ENCODE peak calls at places on chromosomes 13 and 19, in seven cellular contexts. G is breast epithelium, J is adrenal gland, O is right lobe of liver, N is IMR-90, A is gastrocnemius medialis, L is esophagus squamous epithelium. K is an unnamed sample.

GRCh38 chr19:4737955-4738580 is 14.4 kb upstream of the DPP9 start:
- DNase-seq in G (no peak), J (no peak), O (no peak), N (no peak), A (no peak), L (no peak), K (no peak)

GRCh38 chr13:27783111-27783510 is 9.2 kb upstream of the GSX1 start:
- DNase-seq in G (no peak), J (no peak), O (no peak), N (peak), A (no peak), L (no peak), K (no peak)

GRCh38 chr19:48962029-48962848 is 2.9 kb upstream of the FTL start:
- DNase-seq in G (no peak), J (peak), O (peak), N (no peak), A (no peak), L (no peak), K (peak)

GRCh38 chr19:47227347-47228167 is 3.4 kb downstream of the BBC3 start:
- DNase-seq in G (peak), J (peak), O (peak), N (peak), A (peak), L (peak), K (peak)

GRCh38 chr13:110819203-110820014 is 95.5 kb downstream of the ANKRD10 start:
- DNase-seq in G (peak), J (peak), O (peak), N (peak), A (peak), L (no peak), K (peak)

GRCh38 chr19:4523306-4524110 is 5.2 kb upstream of the PLIN4 start:
- DNase-seq in G (no peak), J (no peak), O (peak), N (peak), A (peak), L (no peak), K (peak)

GRCh38 chr13:58018020-58018419 is 386.5 kb downstream of the PCDH17 start:
- DNase-seq in G (no peak), J (no peak), O (no peak), N (no peak), A (no peak), L (no peak), K (no peak)

GRCh38 chr19:57888107-57888493 is 737 bp downstream of the ZNF814 start:
- DNase-seq in G (no peak), J (no peak), O (no peak), N (no peak), A (no peak), L (no peak), K (no peak)

GRCh38 chr13:25046274-25046984 is 49.5 kb upstream of the PABPC3 start:
- DNase-seq in G (no peak), J (no peak), O (no peak), N (no peak), A (no peak), L (no peak), K (no peak)

GRCh38 chr19:34261335-34262109 is 7.2 kb downstream of the GARRE1 start:
- DNase-seq in G (no peak), J (no peak), O (no peak), N (no peak), A (no peak), L (no peak), K (no peak)

GRCh38 chr13:98909016-98909415 is 68.8 kb downstream of the DOCK9 start:
- DNase-seq in G (no peak), J (no peak), O (no peak), N (peak), A (no peak), L (no peak), K (no peak)

GRCh38 chr13:102825921-102826706 is 19.7 kb upstream of the ERCC5 start:
- DNase-seq in G (no peak), J (no peak), O (no peak), N (peak), A (no peak), L (no peak), K (no peak)

GRCh38 chr19:45205810-45206209 is 27.2 kb downstream of the BLOC1S3 start:
- DNase-seq in G (no peak), J (no peak), O (no peak), N (no peak), A (no peak), L (no peak), K (no peak)

GRCh38 chr13:76889254-76889653 is 3.0 kb upstream of the KCTD12 start:
- DNase-seq in G (no peak), J (no peak), O (no peak), N (no peak), A (no peak), L (no peak), K (no peak)

GRCh38 chr19:46976845-46977320 is 42.8 kb upstream of the NPAS1 start:
- DNase-seq in G (no peak), J (peak), O (no peak), N (peak), A (peak), L (no peak), K (no peak)

GRCh38 chr19:7869453-7869909 is 4.7 kb downstream of the PRR36 start:
- DNase-seq in G (peak), J (peak), O (peak), N (peak), A (peak), L (no peak), K (peak)

GRCh38 chr19:39126593-39127187 is 1.1 kb downstream of the PAK4 start:
- DNase-seq in G (no peak), J (no peak), O (peak), N (no peak), A (no peak), L (no peak), K (no peak)

GRCh38 chr13:97072297-97072696 is 78.0 kb upstream of the OXGR1 start:
- DNase-seq in G (no peak), J (no peak), O (no peak), N (no peak), A (no peak), L (no peak), K (no peak)

DNA sequence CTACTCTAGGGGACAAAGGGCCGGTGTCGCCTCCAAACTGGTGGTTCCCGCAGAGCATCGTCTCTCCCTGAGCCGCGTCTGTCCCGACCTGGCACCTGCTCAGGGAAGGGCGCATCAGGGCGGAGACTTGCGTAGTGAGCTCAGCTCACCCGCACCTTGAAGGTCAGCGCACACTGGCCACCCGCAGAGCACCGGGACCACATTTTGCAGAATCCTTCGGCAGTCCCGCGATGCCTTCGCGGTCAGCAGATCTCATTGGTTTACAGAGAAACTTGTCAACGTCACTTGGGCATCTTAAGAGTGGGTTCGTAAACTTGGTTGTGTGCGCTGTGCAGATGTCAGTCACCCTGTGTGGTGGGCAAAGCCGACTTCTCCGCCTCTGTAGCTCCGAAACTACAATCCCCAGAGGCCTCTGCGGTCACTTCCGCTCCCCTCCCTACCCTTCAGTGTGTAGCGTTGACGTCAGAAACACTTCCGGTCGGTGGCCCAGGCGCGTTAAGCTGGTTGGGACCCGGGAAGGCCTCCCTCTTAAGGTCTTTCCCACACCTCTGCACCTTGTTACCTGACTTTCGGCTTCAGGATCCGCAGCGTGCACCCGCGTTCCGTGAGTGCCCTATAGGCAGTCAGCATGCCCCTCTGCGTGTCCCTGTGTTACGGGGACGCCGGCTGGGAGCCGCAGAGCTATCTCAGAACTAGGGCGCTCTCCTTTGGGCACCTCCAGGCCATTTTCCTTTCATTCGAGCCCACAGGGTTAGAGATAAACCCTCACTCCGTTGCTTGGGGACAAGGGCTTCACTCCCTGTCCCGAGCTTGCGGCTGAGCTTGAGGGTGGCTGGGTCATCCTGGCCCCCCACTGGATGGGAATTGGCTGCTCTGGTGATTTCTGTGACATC is 36.5 kb upstream of the ZNF527 start:
- DNase-seq in G (peak), J (peak), O (peak), N (peak), A (peak), L (peak), K (peak)
- TF ChIP-seq POLR2A in G (peak), J (peak), O (peak), N (peak), A (peak), L (no peak), K (peak)

DNA sequence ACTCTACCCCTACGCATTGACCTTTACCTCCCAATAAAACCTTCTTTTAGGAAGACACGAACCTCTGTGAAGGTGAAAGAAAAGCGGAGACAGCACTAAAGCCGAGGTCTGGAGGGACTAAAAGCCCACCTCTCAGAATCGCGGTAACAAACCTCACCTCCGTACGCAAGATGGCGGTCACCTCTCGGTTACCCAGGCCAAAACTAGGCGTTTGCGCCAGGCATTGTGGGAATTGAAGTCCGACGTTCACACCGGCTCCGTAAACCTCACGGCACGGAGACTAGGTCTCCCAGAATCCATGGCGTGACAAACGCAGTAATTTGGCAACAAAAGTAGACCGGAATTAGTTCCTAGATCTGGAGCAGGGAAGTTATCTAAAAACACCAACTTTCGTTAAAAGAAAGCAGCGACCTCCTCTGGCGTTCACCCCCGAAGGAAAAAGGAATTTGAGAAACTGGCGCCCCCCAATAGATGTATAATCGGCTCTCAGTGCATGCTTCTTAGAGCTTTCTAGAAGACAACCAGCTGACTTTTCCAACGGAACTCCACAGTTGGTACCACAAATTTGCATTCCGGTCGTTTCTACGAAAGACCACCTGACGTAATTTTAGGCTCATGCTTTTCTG is at the start of gene N4BP2L2:
- DNase-seq in G (peak), J (peak), O (peak), N (peak), A (peak), L (peak), K (peak)
- TF ChIP-seq POLR2A in G (peak), J (peak), O (peak), N (peak), A (peak), L (no peak), K (no peak)

GRCh38 chr19:633068-633785 is at the start of gene POLRMT:
- DNase-seq in G (peak), J (peak), O (peak), N (peak), A (peak), L (peak), K (peak)
- TF ChIP-seq POLR2A in G (no peak), J (peak), O (peak), N (peak), A (peak), L (peak), K (peak)

GRCh38 chr13:30114586-30115256 is 192.6 kb downstream of the KATNAL1 start:
- DNase-seq in G (peak), J (peak), O (peak), N (peak), A (peak), L (peak), K (peak)
- TF ChIP-seq POLR2A in G (no peak), J (peak), O (peak), N (no peak), A (no peak), L (peak), K (no peak)

GRCh38 chr19:18537431-18537830 is 5.9 kb downstream of the FKBP8 start:
- DNase-seq in G (no peak), J (no peak), O (no peak), N (no peak), A (no peak), L (no peak), K (no peak)
- TF ChIP-seq POLR2A in G (no peak), J (no peak), O (no peak), N (no peak), A (no peak), L (no peak), K (no peak)

DNA sequence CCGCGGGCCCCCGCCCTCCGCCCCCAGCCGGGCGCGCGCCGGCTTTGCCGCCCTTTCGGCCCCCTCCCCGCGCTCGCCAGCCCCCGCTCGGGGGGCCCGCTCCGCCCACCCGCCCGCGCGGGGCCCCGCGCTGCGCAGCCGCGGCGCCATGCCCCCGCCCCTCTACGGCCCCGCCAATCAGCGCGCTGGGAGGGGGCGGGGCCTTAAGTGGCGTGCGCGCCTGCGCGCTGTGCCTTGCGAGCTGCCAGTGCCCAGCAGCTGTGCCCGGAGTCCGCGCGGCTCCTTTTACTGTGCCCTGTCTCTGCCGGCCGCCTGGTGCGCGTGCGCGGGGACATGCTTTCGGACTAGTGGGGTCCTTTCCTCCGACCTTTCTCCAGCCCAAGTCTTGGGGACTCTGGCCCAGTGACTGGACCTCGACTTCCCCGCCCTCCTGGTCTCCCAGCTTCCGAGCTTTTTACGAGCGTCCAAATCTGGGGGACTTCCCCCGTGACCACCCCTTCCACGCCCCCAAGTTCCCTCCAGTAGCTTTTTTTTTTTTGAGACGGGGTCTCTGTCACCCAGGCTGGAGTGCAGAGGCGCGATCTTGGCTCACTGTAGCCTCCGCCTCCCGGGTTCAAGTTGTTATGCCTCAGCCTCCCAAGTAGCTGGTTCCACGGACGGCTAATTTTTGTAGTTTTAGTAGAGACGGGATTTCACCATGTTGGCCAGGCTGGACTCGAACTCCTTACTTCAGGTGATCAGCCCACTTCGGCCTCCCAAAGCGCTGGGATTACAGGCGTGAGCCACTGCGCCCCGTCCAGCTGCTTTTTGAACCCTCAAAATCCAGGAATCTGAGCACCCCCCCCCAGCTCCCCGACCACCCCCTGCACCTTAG is at the start of gene MBD3:
- DNase-seq in G (peak), J (peak), O (peak), N (peak), A (peak), L (peak), K (peak)
- TF ChIP-seq POLR2A in G (peak), J (peak), O (peak), N (no peak), A (no peak), L (no peak), K (no peak)

DNA sequence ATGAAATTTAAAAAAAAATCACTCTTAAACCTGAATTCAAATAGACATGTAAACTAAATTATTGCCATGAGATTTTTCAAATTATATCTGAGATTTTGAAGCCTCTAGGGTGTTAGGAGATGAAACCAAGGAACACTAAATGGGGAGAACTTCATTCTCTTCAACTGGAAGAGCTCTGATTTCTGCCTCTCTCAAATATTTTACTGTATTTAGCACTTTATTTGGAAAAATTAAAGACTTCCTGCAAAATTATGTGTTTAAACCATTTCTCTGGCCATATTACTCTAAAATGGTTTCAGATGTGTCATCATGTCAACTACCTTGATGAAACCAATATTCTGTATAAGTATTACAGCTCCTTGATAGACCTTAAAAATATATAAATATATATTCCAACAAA is 1571.6 kb upstream of the PRR20A start:
- DNase-seq in G (no peak), J (no peak), O (no peak), N (no peak), A (no peak), L (no peak), K (no peak)
- TF ChIP-seq POLR2A in G (no peak), J (no peak), O (no peak), N (no peak), A (no peak), L (no peak), K (no peak)

GRCh38 chr13:44165172-44165894 is 208.3 kb upstream of the SERP2 start:
- DNase-seq in G (no peak), J (no peak), O (no peak), N (no peak), A (no peak), L (no peak), K (no peak)
- TF ChIP-seq POLR2A in G (no peak), J (no peak), O (no peak), N (no peak), A (no peak), L (no peak), K (no peak)

GRCh38 chr19:10339380-10339960 is at the start of gene ICAM3:
- DNase-seq in G (no peak), J (no peak), O (no peak), N (no peak), A (no peak), L (no peak), K (no peak)
- TF ChIP-seq POLR2A in G (no peak), J (no peak), O (no peak), N (no peak), A (no peak), L (no peak), K (no peak)

GRCh38 chr19:15675560-15675959 is 2.7 kb downstream of the CYP4F12 start:
- DNase-seq in G (no peak), J (no peak), O (no peak), N (no peak), A (no peak), L (no peak), K (no peak)

GRCh38 chr19:15673176-15673654 is 328 bp downstream of the CYP4F12 start:
- DNase-seq in G (no peak), J (no peak), O (peak), N (no peak), A (no peak), L (no peak), K (no peak)

GRCh38 chr19:15671891-15672579 is 852 bp upstream of the CYP4F12 start:
- DNase-seq in G (no peak), J (no peak), O (no peak), N (no peak), A (no peak), L (no peak), K (no peak)

GRCh38 chr19:15671237-15671636 is 1.6 kb upstream of the CYP4F12 start:
- DNase-seq in G (no peak), J (no peak), O (no peak), N (no peak), A (no peak), L (no peak), K (no peak)

GRCh38 chr19:15672580-15673175 is at the start of gene CYP4F12:
- DNase-seq in G (peak), J (peak), O (peak), N (no peak), A (peak), L (peak), K (peak)
- TF ChIP-seq POLR2A in G (no peak), J (no peak), O (peak), N (no peak), A (no peak), L (peak), K (no peak)

K was measured in heart left ventricle.